ENCODE peak calls at places on chromosome 12, in four cellular contexts. U is HCEC 1CT; Y is T-helper 17 cell; M is CD8-positive, alpha-beta memory T cell. Z is an unnamed sample.

GRCh38 chr12:46304080-46304479 is 35.2 kb upstream of the SLC38A1 start:
- DNase-seq in U (peak; percentile 1), Y (no peak), M (no peak), Z (no peak)

GRCh38 chr12:12167847-12168246 is 97.1 kb downstream of the BCL2L14 start:
- DNase-seq in U (no peak), Y (no peak), M (no peak), Z (no peak)

GRCh38 chr12:26853303-26854027 is 20.5 kb upstream of the ITPR2 start:
- DNase-seq in U (peak; percentile 55), Y (peak; percentile 50), M (peak; percentile 64), Z (peak; percentile 31)

GRCh38 chr12:129195081-129195480 is 341.8 kb downstream of the GLT1D1 start:
- DNase-seq in U (no peak), Y (no peak), M (no peak), Z (no peak)

GRCh38 chr12:116360579-116361403 is 83.3 kb upstream of the MED13L start:
- DNase-seq in U (no peak), Y (no peak), M (no peak), Z (no peak)

GRCh38 chr12:122888232-122888752 is 7.6 kb downstream of the VPS37B start:
- DNase-seq in U (peak; percentile 29), Y (peak; percentile 59), M (peak; percentile 79), Z (peak; percentile 67)

GRCh38 chr12:24398605-24399004 is 449.1 kb upstream of the SOX5 start:
- DNase-seq in U (no peak), Y (no peak), M (no peak), Z (no peak)

GRCh38 chr12:91139264-91139663 is 28.0 kb upstream of the LUM start:
- DNase-seq in U (peak; percentile 81), Y (no peak), M (no peak), Z (no peak)

GRCh38 chr12:53973093-53974042 is at the start of gene HOXC11:
- DNase-seq in U (no peak), Y (no peak), M (no peak), Z (no peak)

GRCh38 chr12:122851820-122852219 is 16.6 kb downstream of the HIP1R start:
- DNase-seq in U (peak; percentile 91), Y (no peak), M (no peak), Z (no peak)

GRCh38 chr12:52390739-52391617 is 5.5 kb upstream of the KRT84 start:
- DNase-seq in U (no peak), Y (no peak), M (no peak), Z (no peak)

GRCh38 chr12:56487448-56488040 is 417 bp downstream of the GLS2 start:
- DNase-seq in U (no peak), Y (no peak), M (peak; percentile 29), Z (peak; percentile 27)

GRCh38 chr12:9758119-9758518 is 2.6 kb downstream of the CD69 start:
- DNase-seq in U (no peak), Y (no peak), M (no peak), Z (no peak)

GRCh38 chr12:51579321-51579850 is 11.6 kb upstream of the SCN8A start:
- DNase-seq in U (no peak), Y (no peak), M (no peak), Z (no peak)